ENCODE peak calls at places on chromosomes 2 and 18, in eight cellular contexts. R is stimulated activated CD8-positive, alpha-beta memory T cell treated with anti-CD3 and anti-CD28 coated beads, Interleukin-12 subunit alpha, Interleukin-12 subunit beta, amount 100 ng/mL, for 4 hours; Z is H54; W is ELR; U is Right ventricle myocardium superior; H is activated CD4-positive, alpha-beta memory T cell treated with anti-CD3 and anti-CD28 coated beads, Interleukin-2, amount 10 ng/mL, durations not matched to agents 7 days and 5 days; G is bronchial epithelial cell; X is NCI-H524. P is an unnamed sample.

GRCh38 chr2:86062043-86062442 is 43.6 kb downstream of the POLR1A start:
- DNase-seq in H (no peak), X (no peak), U (no peak), Z (peak; percentile 24), R (no peak), G (peak; percentile 56), W (peak; percentile 75), P (peak; percentile 50)

GRCh38 chr2:49796221-49796705 is 641.9 kb upstream of the FSHR start:
- DNase-seq in G (no peak), Z (no peak), H (no peak), X (no peak), W (no peak), R (no peak), U (no peak), P (no peak)

GRCh38 chr2:197297262-197297661 is 13.3 kb downstream of the ANKRD44 start:
- DNase-seq in X (no peak), H (no peak), G (no peak), U (no peak), W (no peak), Z (no peak), R (no peak), P (no peak)

GRCh38 chr2:6310186-6310909 is 555.4 kb downstream of the CMPK2 start:
- DNase-seq in U (no peak), X (no peak), G (no peak), Z (no peak), W (no peak), R (no peak), H (no peak), P (no peak)

GRCh38 chr18:79445740-79446566 is 50.2 kb downstream of the NFATC1 start:
- DNase-seq in Z (no peak), R (no peak), G (no peak), H (no peak), U (no peak), X (no peak), W (no peak), P (no peak)

GRCh38 chr2:230816735-230817134 is 48.0 kb upstream of the ITM2C start:
- DNase-seq in Z (no peak), X (no peak), U (peak; percentile 65), W (no peak), R (no peak), G (no peak), H (no peak), P (no peak)

GRCh38 chr2:207274541-207274940 is 108.8 kb upstream of the KLF7 start:
- DNase-seq in U (no peak), R (no peak), G (no peak), H (no peak), X (no peak), W (no peak), Z (no peak), P (no peak)

GRCh38 chr2:127453392-127454171 is 35.4 kb downstream of the PROC start:
- DNase-seq in G (no peak), X (peak; percentile 4), W (peak; percentile 35), Z (no peak), H (no peak), U (no peak), R (no peak), P (peak; percentile 37)

GRCh38 chr2:17672583-17673317 is 80.9 kb downstream of the SMC6 start:
- DNase-seq in W (peak; percentile 87), R (no peak), U (no peak), Z (peak; percentile 7), G (peak; percentile 85), X (no peak), H (no peak), P (peak; percentile 32)

GRCh38 chr2:96145028-96145939 is at the start of gene DUSP2:
- DNase-seq in H (peak; percentile 90), G (peak; percentile 31), Z (no peak), U (peak; percentile 86), R (peak; percentile 94), W (peak; percentile 47), X (peak; percentile 10), P (peak; percentile 50)

GRCh38 chr18:5057348-5058012 is 139.6 kb downstream of the AKAIN1 start:
- DNase-seq in R (no peak), U (peak; percentile 59), X (peak; percentile 79), H (peak; percentile 52), W (peak; percentile 30), G (peak; percentile 28), Z (peak; percentile 19), P (peak; percentile 27)

GRCh38 chr2:225512873-225513580 is 113.5 kb downstream of the NYAP2 start:
- DNase-seq in G (peak; percentile 60), H (no peak), U (no peak), R (no peak), Z (no peak), W (peak; percentile 77), X (no peak), P (peak; percentile 52)

GRCh38 chr2:223475901-223476300 is 126.3 kb downstream of the SCG2 start:
- DNase-seq in U (no peak), G (no peak), R (no peak), Z (no peak), W (no peak), X (no peak), H (no peak), P (no peak)

GRCh38 chr2:42054657-42055430 is 7.0 kb downstream of the PKDCC start:
- DNase-seq in X (peak; percentile 26), U (no peak), G (no peak), R (no peak), Z (no peak), W (no peak), H (no peak), P (no peak)

GRCh38 chr2:9655441-9656269 is 24.9 kb upstream of the YWHAQ start:
- DNase-seq in G (no peak), U (no peak), W (peak; percentile 96), R (peak; percentile 18), X (no peak), H (peak; percentile 72), Z (peak; percentile 67), P (peak; percentile 86)

GRCh38 chr2:184923751-184924150 is 325.4 kb downstream of the ZNF804A start:
- DNase-seq in G (no peak), Z (no peak), H (no peak), W (peak; percentile 78), X (no peak), R (no peak), U (no peak), P (no peak)

GRCh38 chr18:56028514-56028913 is 440.5 kb upstream of the TCF4 start:
- DNase-seq in Z (peak; percentile 0), H (no peak), G (peak; percentile 75), W (peak; percentile 14), R (no peak), U (no peak), X (no peak), P (no peak)

GRCh38 chr18:58612239-58613055 is 16.4 kb downstream of the ALPK2 start:
- DNase-seq in U (no peak), H (no peak), Z (no peak), X (peak; percentile 35), W (peak; percentile 45), G (peak; percentile 93), R (no peak), P (no peak)

GRCh38 chr2:172100080-172101007 is 2.4 kb downstream of the DLX2 start:
- DNase-seq in R (no peak), H (no peak), Z (no peak), X (no peak), U (no peak), G (no peak), W (no peak), P (no peak)

GRCh38 chr18:33277431-33277830 is 163.1 kb downstream of the CCDC178 start:
- DNase-seq in W (no peak), X (peak; percentile 33), R (no peak), H (no peak), Z (no peak), G (no peak), U (no peak), P (no peak)

GRCh38 chr2:16277117-16277516 is 336.8 kb downstream of the MYCN start:
- DNase-seq in R (no peak), G (peak; percentile 45), X (no peak), Z (no peak), U (no peak), H (no peak), W (no peak), P (no peak)

GRCh38 chr2:158473719-158474392 is 17.1 kb downstream of the PKP4 start:
- DNase-seq in H (no peak), R (no peak), X (no peak), G (no peak), W (peak; percentile 17), Z (no peak), U (no peak), P (no peak)

GRCh38 chr2:2843969-2844548 is 513.0 kb upstream of the MYT1L start:
- DNase-seq in H (no peak), U (no peak), Z (no peak), W (no peak), R (no peak), X (peak; percentile 25), G (no peak), P (no peak)

GRCh38 chr2:195660265-195660890 is 3.4 kb downstream of the SLC39A10 start:
- DNase-seq in H (peak; percentile 80), G (peak; percentile 62), X (peak; percentile 32), W (peak; percentile 84), U (no peak), R (peak; percentile 32), Z (no peak), P (peak; percentile 75)

GRCh38 chr2:111659361-111660281 is 224.4 kb downstream of the ANAPC1 start:
- DNase-seq in X (no peak), U (peak; percentile 78), H (no peak), W (peak; percentile 85), Z (peak; percentile 71), R (no peak), G (peak; percentile 96), P (peak; percentile 41)

GRCh38 chr2:121489284-121489683 is 41.4 kb upstream of the RNU4ATAC start:
- DNase-seq in X (no peak), R (no peak), W (no peak), G (peak; percentile 67), Z (no peak), H (no peak), U (no peak), P (no peak)

GRCh38 chr2:47336259-47337238 is 66.4 kb upstream of the MSH2 start:
- DNase-seq in X (no peak), G (no peak), W (no peak), R (no peak), H (no peak), Z (no peak), U (no peak), P (no peak)

GRCh38 chr2:69013837-69014796 is 1.1 kb downstream of the ANTXR1 start:
- DNase-seq in H (no peak), X (peak; percentile 27), W (peak; percentile 59), G (no peak), U (no peak), Z (no peak), R (no peak), P (peak; percentile 50)

GRCh38 chr2:149766339-149766738 is 178.8 kb upstream of the MMADHC start:
- DNase-seq in H (no peak), G (no peak), U (no peak), W (no peak), Z (no peak), X (no peak), R (no peak), P (no peak)

GRCh38 chr2:105515581-105516415 is 116.9 kb upstream of the FHL2 start:
- DNase-seq in H (no peak), X (no peak), Z (no peak), W (no peak), R (no peak), U (peak; percentile 89), G (peak; percentile 54), P (no peak)

GRCh38 chr2:12931211-12931844 is 214.6 kb downstream of the TRIB2 start:
- DNase-seq in X (peak; percentile 20), R (no peak), W (peak; percentile 69), G (peak; percentile 49), Z (peak; percentile 35), H (no peak), U (no peak), P (no peak)

GRCh38 chr2:72864500-72864899 is 22.7 kb upstream of the SPR start:
- DNase-seq in R (no peak), H (no peak), X (no peak), U (no peak), G (peak; percentile 93), W (peak; percentile 84), Z (peak; percentile 58), P (no peak)

GRCh38 chr2:132584976-132585817 is 84.8 kb downstream of the LYPD1 start:
- DNase-seq in X (no peak), Z (no peak), G (no peak), H (no peak), W (no peak), U (no peak), R (no peak), P (no peak)

GRCh38 chr2:41726364-41726763 is 321.5 kb upstream of the PKDCC start:
- DNase-seq in G (no peak), R (no peak), X (no peak), U (no peak), W (no peak), Z (no peak), H (no peak), P (no peak)